ENCODE peak calls at places on chromosomes 7 and 10, in ten cellular contexts. Y, C, Z, H, Q, B, F, G, U and P are unnamed samples.

GRCh38 chr7:100604976-100605911 is 3.1 kb downstream of the PCOLCE start:
- DNase-seq in G (peak; percentile 72), Q (no peak), F (peak; percentile 18), B (no peak), C (peak; percentile 46), Y (peak; percentile 61), Z (no peak), U (peak; percentile 73), H (no peak), P (no peak)

GRCh38 chr7:44067064-44067951 is 1.9 kb upstream of the PGAM2 start:
- DNase-seq in Y (peak; percentile 17), C (no peak), F (no peak), H (no peak), Z (no peak), U (no peak), G (peak; percentile 47), Q (no peak), B (no peak), P (no peak)

GRCh38 chr10:93454146-93454545 is 28.0 kb downstream of the MYOF start:
- DNase-seq in Q (no peak), U (no peak), G (no peak), H (no peak), C (no peak), Y (no peak), Z (no peak), B (no peak), F (no peak), P (no peak)

GRCh38 chr10:131747251-131747650 is 153.6 kb upstream of the PPP2R2D start:
- DNase-seq in H (no peak), U (no peak), B (no peak), Y (no peak), G (peak; percentile 17), C (no peak), Q (no peak), Z (no peak), F (no peak), P (no peak)

GRCh38 chr10:11451640-11452260 is 159.7 kb downstream of the USP6NL start:
- DNase-seq in Z (no peak), C (no peak), U (no peak), G (no peak), Y (no peak), B (no peak), F (no peak), Q (no peak), H (no peak), P (no peak)

GRCh38 chr7:36119005-36119711 is 33.9 kb upstream of the EEPD1 start:
- DNase-seq in H (no peak), F (peak; percentile 99), G (no peak), C (no peak), Y (no peak), U (peak; percentile 71), Z (peak; percentile 92), B (peak; percentile 98), Q (peak; percentile 94), P (peak; percentile 97)

GRCh38 chr10:17075510-17075909 is 54.1 kb downstream of the CUBN start:
- DNase-seq in H (no peak), Z (peak; percentile 91), B (peak; percentile 94), C (no peak), U (peak; percentile 65), Y (no peak), Q (peak; percentile 95), G (no peak), F (peak; percentile 97), P (peak; percentile 96)

GRCh38 chr10:98403812-98404504 is 11.0 kb downstream of the PYROXD2 start:
- DNase-seq in Y (no peak), C (no peak), G (no peak), H (peak; percentile 77), Q (peak; percentile 36), B (no peak), F (peak; percentile 55), U (no peak), Z (no peak), P (peak; percentile 26)

GRCh38 chr7:141697211-141697871 is 4.6 kb downstream of the DENND11 start:
- DNase-seq in Z (no peak), G (no peak), B (no peak), Y (no peak), F (peak; percentile 69), U (no peak), Q (peak; percentile 79), H (no peak), C (no peak), P (peak; percentile 37)

GRCh38 chr10:24866615-24867583 is 85.5 kb downstream of the PRTFDC1 start:
- DNase-seq in Q (peak; percentile 88), Z (peak; percentile 53), G (peak; percentile 82), F (peak; percentile 80), H (no peak), C (peak; percentile 65), Y (no peak), B (peak; percentile 66), U (no peak), P (peak; percentile 67)

GRCh38 chr7:155306677-155307470 is 9.2 kb downstream of the INSIG1 start:
- DNase-seq in F (peak; percentile 97), Q (no peak), B (no peak), U (no peak), G (no peak), C (no peak), H (no peak), Y (no peak), Z (no peak), P (no peak)

GRCh38 chr7:73555411-73555982 is 2.0 kb downstream of the BCL7B start:
- DNase-seq in F (no peak), Q (no peak), B (peak; percentile 16), Z (peak; percentile 19), U (no peak), C (no peak), H (no peak), Y (no peak), G (no peak), P (peak; percentile 61)

GRCh38 chr7:73560035-73560835 is 2.7 kb upstream of the BCL7B start:
- DNase-seq in H (peak; percentile 71), U (peak; percentile 47), Q (peak; percentile 83), Y (no peak), F (peak; percentile 77), B (peak; percentile 66), C (no peak), G (peak; percentile 37), Z (peak; percentile 87), P (peak; percentile 87)

GRCh38 chr7:73557108-73557396 is 438 bp downstream of the BCL7B start:
- DNase-seq in F (peak; percentile 86), U (peak; percentile 98), C (peak; percentile 95), B (peak; percentile 97), Z (peak; percentile 95), Y (peak; percentile 93), Q (peak; percentile 77), H (peak; percentile 96), G (peak; percentile 97), P (peak; percentile 92)

GRCh38 chr7:73556208-73557107 is 1.0 kb downstream of the BCL7B start:
- DNase-seq in C (no peak), U (no peak), F (no peak), G (no peak), Q (no peak), Z (no peak), H (no peak), Y (no peak), B (no peak), P (no peak)

DNA sequence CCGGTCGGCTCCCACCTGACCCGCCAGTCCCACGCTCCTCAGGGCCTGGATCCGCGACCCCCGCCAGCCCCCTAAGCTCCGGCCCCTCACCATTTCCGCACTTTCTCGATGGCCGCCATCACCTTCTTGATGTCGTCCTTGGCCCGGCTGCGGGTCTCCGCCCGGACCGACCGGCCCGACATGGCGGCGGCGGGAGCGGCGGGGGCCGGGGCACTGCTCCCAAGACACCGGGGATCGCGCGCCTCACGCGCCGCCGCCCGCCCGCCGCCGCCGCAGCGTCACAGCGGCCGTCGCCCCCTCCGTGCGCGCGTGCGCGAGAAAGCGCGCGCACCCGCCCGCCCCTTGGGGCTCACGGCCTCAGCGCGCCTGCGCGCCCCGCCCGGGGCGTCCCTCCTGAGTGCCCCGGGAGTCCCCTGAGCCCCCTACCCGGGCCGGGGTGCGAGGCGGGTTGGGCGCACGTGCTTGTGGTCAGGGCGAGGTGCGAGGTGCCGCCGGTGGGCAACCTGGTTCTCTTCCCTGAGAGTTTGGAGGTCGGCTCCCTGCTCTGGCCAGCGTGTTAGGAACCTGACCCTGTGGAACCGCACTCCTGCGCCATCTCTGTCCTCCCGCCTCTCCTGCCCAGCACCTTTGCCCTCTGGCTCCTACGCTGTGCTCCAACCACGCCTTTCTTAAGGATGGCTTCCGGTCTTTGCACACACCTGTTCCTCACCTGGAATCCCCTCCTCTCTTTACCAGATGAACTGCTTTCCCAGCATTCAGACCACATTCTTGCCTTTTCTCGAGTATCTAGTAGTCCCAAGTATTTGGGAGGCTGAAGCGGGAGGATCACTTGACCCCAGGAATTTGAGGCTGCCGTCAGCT is at the start of gene BCL7B:
- DNase-seq in B (peak; percentile 70), G (peak; percentile 79), Y (peak; percentile 88), Z (peak; percentile 63), H (peak; percentile 87), F (peak; percentile 27), C (peak; percentile 76), U (peak; percentile 92), Q (no peak), P (peak; percentile 50)
- H3K4me3 ChIP-seq in B (peak within 1 kb of the TSS; percentile 75), G (peak within 1 kb of the TSS; percentile 79), Y (peak within 1 kb of the TSS; percentile 84), Z (peak within 1 kb of the TSS; percentile 71), H (peak within 1 kb of the TSS; percentile 99), F (peak within 1 kb of the TSS; percentile 84), C (peak within 1 kb of the TSS; percentile 82), U (peak within 1 kb of the TSS; percentile 83), Q (peak within 1 kb of the TSS; percentile 77), P (peak within 1 kb of the TSS; percentile 88)

GRCh38 chr7:130844811-130845580 is 111.0 kb upstream of the KLF14 start:
- DNase-seq in Q (peak; percentile 67), Z (peak; percentile 67), G (no peak), U (no peak), B (peak; percentile 33), C (no peak), F (peak; percentile 83), Y (no peak), H (no peak), P (peak; percentile 74)
- H3K4me3 ChIP-seq in Q (no peak overlapping the region), Z (no peak overlapping the region), G (no peak overlapping the region), U (no peak overlapping the region), B (no peak overlapping the region), C (no peak overlapping the region), F (peak overlapping the region; percentile 2), Y (no peak overlapping the region), H (no peak overlapping the region), P (peak overlapping the region; percentile 39)

GRCh38 chr7:2507917-2508306 is 11.7 kb upstream of the LFNG start:
- DNase-seq in U (no peak), B (no peak), Z (no peak), F (no peak), G (no peak), Y (no peak), Q (no peak), C (no peak), H (no peak), P (no peak)
- H3K4me3 ChIP-seq in U (no peak overlapping the region), B (no peak overlapping the region), Z (no peak overlapping the region), F (no peak overlapping the region), G (no peak overlapping the region), Y (peak overlapping the region; percentile 71), Q (no peak overlapping the region), C (peak overlapping the region; percentile 25), H (no peak overlapping the region), P (no peak overlapping the region)

DNA sequence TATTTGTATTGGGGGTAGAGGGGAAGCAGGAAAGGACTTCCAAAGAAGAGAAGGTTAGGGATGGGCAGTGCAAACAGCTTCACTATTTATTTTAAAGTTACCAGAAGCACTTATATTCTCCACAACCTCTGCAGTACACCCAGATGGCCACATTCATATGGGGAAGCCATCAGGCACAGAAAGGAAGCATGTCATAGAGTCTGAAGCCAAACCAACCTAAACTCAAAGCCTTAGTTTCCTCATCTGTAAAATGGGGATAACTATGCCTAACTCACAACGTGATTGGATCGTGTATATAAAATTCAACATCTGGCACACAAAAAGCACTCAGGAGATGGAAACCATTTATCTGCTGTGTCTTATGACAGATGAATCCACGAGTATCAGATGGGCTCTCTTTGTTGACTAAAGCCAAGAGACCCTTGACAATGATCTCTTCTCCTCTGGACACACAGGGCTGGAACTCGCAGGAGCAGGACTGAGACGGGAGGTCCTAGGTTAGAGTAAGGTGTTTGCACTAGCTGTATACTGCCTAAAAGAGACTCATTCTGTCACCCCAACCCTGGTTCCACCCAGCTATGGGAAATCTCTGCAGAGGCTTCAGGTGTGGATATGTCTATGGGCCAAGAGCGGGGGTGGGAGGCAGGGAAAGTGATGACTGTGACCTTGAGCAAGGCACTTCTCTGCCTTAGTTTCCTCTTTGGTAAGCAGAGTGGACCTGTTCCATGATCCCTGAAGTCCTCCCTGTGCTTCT is 1.8 kb downstream of the KIAA1549 start:
- DNase-seq in G (no peak), C (no peak), B (peak; percentile 19), Z (no peak), F (no peak), Q (no peak), Y (no peak), U (no peak), H (peak; percentile 40), P (peak; percentile 15)
- H3K4me3 ChIP-seq in G (no peak overlapping the region), C (no peak overlapping the region), B (no peak overlapping the region), Z (peak overlapping the region; percentile 78), F (no peak overlapping the region), Q (peak overlapping the region; percentile 83), Y (no peak overlapping the region), U (no peak overlapping the region), H (no peak overlapping the region), P (peak overlapping the region; percentile 72)